ENCODE peak calls at places on chromosomes 1 and 21, in ten cellular contexts. Q is caudate nucleus, A is AG04450, I is right atrium auricular region, K is lung, Z is upper lobe of right lung, V is mesendoderm, M is heart left ventricle, J is kidney, F is psoas muscle. G is an unnamed sample.

GRCh38 chr1:240295811-240296210 is 204.1 kb downstream of the FMN2 start:
- DNase-seq in Q (no peak), A (no peak), I (no peak), K (no peak), Z (no peak), V (no peak), M (no peak), J (no peak), F (no peak), G (peak)

GRCh38 chr1:230022666-230023380 is 44.2 kb upstream of the GALNT2 start:
- DNase-seq in Q (no peak), A (no peak), I (no peak), K (no peak), Z (no peak), V (no peak), M (no peak), J (no peak), F (no peak), G (no peak)

GRCh38 chr1:1299686-1300351 is 7.9 kb downstream of the ACAP3 start:
- DNase-seq in Q (no peak), A (no peak), I (no peak), K (no peak), Z (no peak), V (peak), M (no peak), J (no peak), F (no peak), G (peak)

GRCh38 chr1:174116042-174116441 is 43.3 kb upstream of the RABGAP1L start:
- DNase-seq in Q (no peak), A (no peak), I (no peak), K (no peak), Z (no peak), V (no peak), M (no peak), J (no peak), F (no peak), G (no peak)

GRCh38 chr1:155507960-155508359 is 54.6 kb downstream of the ASH1L start:
- DNase-seq in Q (no peak), A (no peak), I (no peak), K (no peak), Z (no peak), V (no peak), M (no peak), J (no peak), F (no peak), G (no peak)

GRCh38 chr1:23444104-23444533 is 19.6 kb upstream of the TCEA3 start:
- DNase-seq in Q (no peak), A (peak), I (peak), K (peak), Z (peak), V (no peak), M (no peak), J (no peak), F (peak), G (no peak)

GRCh38 chr1:219564072-219564471 is 48.8 kb downstream of the ZC3H11B start:
- DNase-seq in Q (no peak), A (no peak), I (no peak), K (no peak), Z (no peak), V (no peak), M (no peak), J (no peak), F (no peak), G (no peak)

GRCh38 chr1:200556005-200556404 is 64.5 kb downstream of the KIF14 start:
- DNase-seq in Q (no peak), A (no peak), I (no peak), K (no peak), Z (no peak), V (peak), M (no peak), J (no peak), F (no peak), G (peak)

GRCh38 chr1:63545780-63546179 is 22.5 kb downstream of the EFCAB7 start:
- DNase-seq in Q (no peak), A (no peak), I (no peak), K (no peak), Z (no peak), V (no peak), M (no peak), J (no peak), F (no peak), G (no peak)

GRCh38 chr1:162538815-162539431 is 22.6 kb upstream of the UAP1 start:
- DNase-seq in Q (no peak), A (peak), I (no peak), K (no peak), Z (no peak), V (peak), M (no peak), J (no peak), F (no peak), G (no peak)

GRCh38 chr1:195954848-195955247 is 653.4 kb downstream of the KCNT2 start:
- DNase-seq in Q (no peak), A (no peak), I (no peak), K (no peak), Z (no peak), V (no peak), M (no peak), J (no peak), F (no peak), G (no peak)

GRCh38 chr1:204130989-204131892 is 20.6 kb downstream of the ETNK2 start:
- DNase-seq in Q (no peak), A (peak), I (no peak), K (no peak), Z (no peak), V (peak), M (peak), J (no peak), F (no peak), G (no peak)

GRCh38 chr1:76142771-76143540 is 68.4 kb downstream of the ST6GALNAC3 start:
- DNase-seq in Q (no peak), A (no peak), I (no peak), K (no peak), Z (no peak), V (peak), M (no peak), J (no peak), F (no peak), G (no peak)

GRCh38 chr1:233509596-233509995 is 104.3 kb upstream of the KCNK1 start:
- DNase-seq in Q (no peak), A (no peak), I (no peak), K (no peak), Z (no peak), V (no peak), M (no peak), J (no peak), F (no peak), G (no peak)

GRCh38 chr1:244322791-244323521 is 128.8 kb downstream of the ADSS2 start:
- DNase-seq in Q (no peak), A (peak), I (no peak), K (peak), Z (no peak), V (peak), M (no peak), J (no peak), F (no peak), G (no peak)

GRCh38 chr1:209409786-209410185 is 173.7 kb upstream of the CAMK1G start:
- DNase-seq in Q (no peak), A (peak), I (no peak), K (no peak), Z (no peak), V (peak), M (no peak), J (no peak), F (no peak), G (no peak)

GRCh38 chr21:38322551-38322950 is 65.8 kb downstream of the KCNJ15 start:
- DNase-seq in Q (no peak), A (no peak), I (no peak), K (no peak), Z (no peak), V (no peak), M (no peak), J (no peak), F (no peak), G (no peak)

GRCh38 chr21:15293251-15293650 is 228.5 kb upstream of the NRIP1 start:
- DNase-seq in Q (no peak), A (peak), I (no peak), K (no peak), Z (no peak), V (peak), M (no peak), J (no peak), F (no peak), G (no peak)

GRCh38 chr1:10178602-10179407 is 31.6 kb upstream of the KIF1B start:
- DNase-seq in Q (no peak), A (no peak), I (no peak), K (no peak), Z (no peak), V (no peak), M (no peak), J (no peak), F (no peak), G (no peak)

GRCh38 chr1:57949168-57949567 is 525.3 kb upstream of the DAB1 start:
- DNase-seq in Q (no peak), A (no peak), I (no peak), K (no peak), Z (no peak), V (peak), M (no peak), J (no peak), F (no peak), G (peak)

GRCh38 chr1:32782086-32782485 is 35.1 kb downstream of the YARS1 start:
- DNase-seq in Q (no peak), A (no peak), I (no peak), K (no peak), Z (no peak), V (peak), M (no peak), J (peak), F (no peak), G (no peak)

GRCh38 chr1:151539321-151540020 is 638 bp upstream of the TUFT1 start:
- DNase-seq in Q (no peak), A (peak), I (peak), K (peak), Z (peak), V (peak), M (peak), J (peak), F (peak), G (peak)

GRCh38 chr1:170725326-170725725 is 61.4 kb downstream of the PRRX1 start:
- DNase-seq in Q (no peak), A (no peak), I (no peak), K (no peak), Z (no peak), V (no peak), M (no peak), J (no peak), F (no peak), G (no peak)

GRCh38 chr1:174815474-174815908 is 184.3 kb upstream of the CACYBP start:
- DNase-seq in Q (no peak), A (no peak), I (no peak), K (no peak), Z (no peak), V (no peak), M (no peak), J (no peak), F (no peak), G (no peak)

GRCh38 chr1:60992165-60992564 is 90.2 kb upstream of the NFIA start:
- DNase-seq in Q (no peak), A (no peak), I (no peak), K (no peak), Z (no peak), V (no peak), M (no peak), J (no peak), F (no peak), G (no peak)
- H3K27ac ChIP-seq in Q (no peak), A (no peak), I (no peak), K (no peak), Z (no peak), V (no peak), M (no peak), J (no peak), F (no peak), G (no peak)

GRCh38 chr1:207828046-207828445 is 76.2 kb downstream of the CD46 start:
- DNase-seq in Q (no peak), A (no peak), I (no peak), K (no peak), Z (no peak), V (no peak), M (no peak), J (no peak), F (no peak), G (no peak)
- H3K27ac ChIP-seq in Q (peak), A (no peak), I (peak), K (peak), Z (peak), V (no peak), M (peak), J (peak), F (peak), G (peak)

GRCh38 chr21:45421071-45421845 is 16.3 kb downstream of the COL18A1 start:
- DNase-seq in Q (no peak), A (no peak), I (no peak), K (peak), Z (peak), V (no peak), M (peak), J (peak), F (peak), G (no peak)

GRCh38 chr21:45419162-45419561 is 14.2 kb downstream of the COL18A1 start:
- DNase-seq in Q (no peak), A (no peak), I (no peak), K (no peak), Z (no peak), V (no peak), M (no peak), J (peak), F (no peak), G (no peak)

GRCh38 chr21:45418301-45419071 is 13.5 kb downstream of the COL18A1 start:
- DNase-seq in Q (no peak), A (no peak), I (no peak), K (no peak), Z (no peak), V (no peak), M (peak), J (peak), F (peak), G (no peak)

GRCh38 chr21:45420623-45421041 is 15.7 kb downstream of the COL18A1 start:
- DNase-seq in Q (no peak), A (no peak), I (no peak), K (no peak), Z (no peak), V (no peak), M (peak), J (peak), F (peak), G (no peak)

GRCh38 chr21:45420061-45420521 is 15.1 kb downstream of the COL18A1 start:
- DNase-seq in Q (no peak), A (no peak), I (no peak), K (no peak), Z (no peak), V (no peak), M (peak), J (peak), F (no peak), G (no peak)
- H3K27ac ChIP-seq in Q (no peak), A (no peak), I (peak), K (no peak), Z (no peak), V (no peak), M (no peak), J (peak), F (no peak), G (no peak)

GRCh38 chr1:85216697-85217096 is 15.9 kb upstream of the SYDE2 start:
- DNase-seq in Q (no peak), A (no peak), I (no peak), K (no peak), Z (no peak), V (no peak), M (no peak), J (no peak), F (no peak), G (no peak)

GRCh38 chr1:85223334-85223733 is 22.5 kb upstream of the SYDE2 start:
- DNase-seq in Q (no peak), A (no peak), I (no peak), K (no peak), Z (no peak), V (no peak), M (no peak), J (no peak), F (no peak), G (no peak)

GRCh38 chr1:85224734-85225623 is 24.2 kb upstream of the SYDE2 start:
- DNase-seq in Q (no peak), A (no peak), I (no peak), K (peak), Z (peak), V (peak), M (no peak), J (no peak), F (no peak), G (no peak)

GRCh38 chr1:85219853-85220610 is 19.2 kb upstream of the SYDE2 start:
- DNase-seq in Q (no peak), A (no peak), I (no peak), K (no peak), Z (no peak), V (no peak), M (no peak), J (no peak), F (no peak), G (no peak)

GRCh38 chr1:85220756-85221166 is 19.9 kb upstream of the SYDE2 start:
- DNase-seq in Q (no peak), A (peak), I (no peak), K (no peak), Z (no peak), V (no peak), M (no peak), J (no peak), F (no peak), G (no peak)
- H3K27ac ChIP-seq in Q (no peak), A (peak), I (no peak), K (no peak), Z (no peak), V (no peak), M (no peak), J (no peak), F (no peak), G (no peak)

DNA sequence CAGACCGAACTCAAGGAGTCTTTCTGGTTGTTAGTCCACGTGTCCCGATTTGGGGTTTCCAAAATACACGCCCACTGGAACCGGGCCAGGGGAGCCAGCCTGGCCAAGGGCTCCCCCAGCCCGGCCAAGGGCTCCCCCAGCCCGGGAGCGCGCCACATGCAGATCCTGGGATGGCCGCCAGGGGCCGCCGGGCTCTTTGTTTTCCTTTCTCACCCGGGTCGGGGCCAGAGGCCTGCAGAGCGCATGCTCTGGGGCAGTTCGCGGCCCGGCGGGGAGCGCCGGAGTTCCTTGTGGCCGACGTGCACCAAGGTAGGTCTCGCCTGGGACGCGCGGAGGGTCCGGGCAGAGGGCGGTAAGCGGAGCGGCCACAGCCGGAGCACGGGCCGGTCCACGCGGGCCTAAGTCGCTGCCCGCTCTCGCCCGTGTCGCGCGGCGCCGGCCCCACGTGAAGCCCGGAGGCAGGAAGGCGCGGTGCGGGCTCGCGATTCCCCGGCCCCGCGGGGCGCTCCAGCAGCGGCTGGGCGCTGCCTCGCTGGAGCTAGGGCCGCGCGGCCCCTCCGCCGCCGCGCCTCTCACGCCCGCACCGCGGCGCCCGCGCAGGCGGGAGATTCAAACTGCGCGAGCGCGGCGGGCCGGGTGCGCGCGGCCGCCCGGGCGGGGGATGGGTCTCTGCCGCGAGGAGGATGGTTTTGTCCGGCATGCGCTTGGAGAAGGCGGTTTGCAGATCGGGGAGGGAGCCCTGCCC is 12.3 kb downstream of the RCC1 start:
- DNase-seq in Q (peak), A (peak), I (peak), K (peak), Z (peak), V (peak), M (peak), J (peak), F (peak), G (peak)
- H3K27ac ChIP-seq in Q (peak), A (peak), I (peak), K (peak), Z (peak), V (peak), M (peak), J (peak), F (peak), G (peak)

DNA sequence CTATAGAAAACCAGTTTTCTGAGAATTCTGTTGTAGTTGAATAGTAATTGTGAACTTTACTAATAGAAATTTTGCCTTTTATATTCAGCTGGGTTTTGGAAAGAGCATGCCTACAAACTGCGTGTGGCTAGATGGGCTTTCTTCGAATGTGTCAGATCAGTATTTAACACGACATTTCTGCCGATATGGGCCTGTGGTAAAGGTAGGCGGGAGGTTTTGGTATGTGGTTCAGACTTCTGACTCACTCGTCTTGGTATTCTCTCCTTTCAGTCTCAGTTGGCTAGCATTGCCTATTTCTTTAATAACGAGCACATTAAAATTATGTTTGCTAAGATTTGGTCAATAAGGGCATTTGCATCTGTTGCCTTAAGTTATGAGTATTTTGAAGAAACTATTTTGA is 56.6 kb downstream of the ZBTB17 start:
- DNase-seq in Q (no peak), A (peak), I (no peak), K (no peak), Z (no peak), V (peak), M (no peak), J (no peak), F (no peak), G (no peak)
- H3K27ac ChIP-seq in Q (no peak), A (no peak), I (no peak), K (no peak), Z (no peak), V (no peak), M (no peak), J (no peak), F (no peak), G (no peak)

GRCh38 chr1:25505706-25506385 is 37.6 kb upstream of the LDLRAP1 start:
- DNase-seq in Q (no peak), A (no peak), I (no peak), K (no peak), Z (no peak), V (no peak), M (no peak), J (no peak), F (no peak), G (no peak)
- H3K27ac ChIP-seq in Q (no peak), A (no peak), I (no peak), K (no peak), Z (no peak), V (no peak), M (no peak), J (no peak), F (no peak), G (peak)

GRCh38 chr1:2516124-2516523 is 10.3 kb downstream of the PANK4 start:
- DNase-seq in Q (no peak), A (no peak), I (no peak), K (no peak), Z (no peak), V (no peak), M (no peak), J (no peak), F (no peak), G (no peak)
- H3K27ac ChIP-seq in Q (no peak), A (no peak), I (no peak), K (no peak), Z (no peak), V (no peak), M (no peak), J (no peak), F (no peak), G (no peak)

GRCh38 chr1:27979859-27980201 is 20.1 kb downstream of the XKR8 start:
- DNase-seq in Q (no peak), A (no peak), I (no peak), K (no peak), Z (no peak), V (no peak), M (no peak), J (no peak), F (no peak), G (no peak)
- H3K27ac ChIP-seq in Q (no peak), A (no peak), I (no peak), K (no peak), Z (no peak), V (no peak), M (peak), J (no peak), F (peak), G (no peak)

GRCh38 chr1:168483531-168483930 is 60.3 kb downstream of the XCL2 start:
- DNase-seq in Q (no peak), A (no peak), I (no peak), K (no peak), Z (no peak), V (no peak), M (no peak), J (no peak), F (no peak), G (no peak)

GRCh38 chr1:168481586-168481985 is 62.2 kb downstream of the XCL2 start:
- DNase-seq in Q (no peak), A (no peak), I (no peak), K (no peak), Z (no peak), V (no peak), M (no peak), J (no peak), F (no peak), G (no peak)

GRCh38 chr1:168485048-168485447 is 58.7 kb downstream of the XCL2 start:
- DNase-seq in Q (no peak), A (no peak), I (no peak), K (no peak), Z (no peak), V (no peak), M (no peak), J (no peak), F (no peak), G (no peak)

GRCh38 chr1:168482106-168482505 is 61.7 kb downstream of the XCL2 start:
- DNase-seq in Q (no peak), A (no peak), I (no peak), K (no peak), Z (no peak), V (peak), M (no peak), J (no peak), F (no peak), G (no peak)

GRCh38 chr1:168484083-168484482 is 59.7 kb downstream of the XCL2 start:
- DNase-seq in Q (no peak), A (no peak), I (no peak), K (no peak), Z (no peak), V (no peak), M (no peak), J (no peak), F (no peak), G (no peak)
- H3K27ac ChIP-seq in Q (no peak), A (no peak), I (no peak), K (no peak), Z (no peak), V (no peak), M (peak), J (no peak), F (no peak), G (no peak)